ENCODE peak calls at places on chromosomes 1 and 21, in six cellular contexts. One of them, this sample, is unnamed. For H3K4me1, the result is how much of the 10 kb centered on the place peaks cover.

GRCh38 chr1:227416156-227416865 is 98.0 kb upstream of the CDC42BPA start:
- DNase-seq in breast epithelium: no peak
- DNase-seq in fibroblast of lung: peak
- DNase-seq in CD4-positive, alpha-beta memory T cell: no peak
- DNase-seq in GM23338: no peak
- DNase-seq in mammary epithelial cell: peak
- DNase-seq in this sample: no peak

GRCh38 chr1:43453442-43454269 is at the start of gene HYI:
- DNase-seq in breast epithelium: peak
- DNase-seq in fibroblast of lung: peak
- DNase-seq in CD4-positive, alpha-beta memory T cell: peak
- DNase-seq in GM23338: peak
- DNase-seq in mammary epithelial cell: peak
- DNase-seq in this sample: peak

GRCh38 chr1:78426398-78426797 is 64.4 kb upstream of the PTGFR start:
- DNase-seq in breast epithelium: no peak
- DNase-seq in fibroblast of lung: no peak
- DNase-seq in CD4-positive, alpha-beta memory T cell: no peak
- DNase-seq in GM23338: no peak
- DNase-seq in mammary epithelial cell: no peak
- DNase-seq in this sample: no peak

GRCh38 chr1:219726480-219727272 is 113.8 kb upstream of the ZC3H11B start:
- DNase-seq in breast epithelium: no peak
- DNase-seq in fibroblast of lung: no peak
- DNase-seq in CD4-positive, alpha-beta memory T cell: no peak
- DNase-seq in GM23338: no peak
- DNase-seq in mammary epithelial cell: no peak
- DNase-seq in this sample: no peak

GRCh38 chr1:38243106-38243505 is 196.5 kb upstream of the POU3F1 start:
- DNase-seq in breast epithelium: peak
- DNase-seq in fibroblast of lung: no peak
- DNase-seq in CD4-positive, alpha-beta memory T cell: no peak
- DNase-seq in GM23338: peak
- DNase-seq in mammary epithelial cell: peak
- DNase-seq in this sample: peak

GRCh38 chr21:42040411-42041180 is 30.4 kb upstream of the ZBTB21 start:
- DNase-seq in breast epithelium: peak
- DNase-seq in fibroblast of lung: peak
- DNase-seq in CD4-positive, alpha-beta memory T cell: no peak
- DNase-seq in GM23338: no peak
- DNase-seq in mammary epithelial cell: peak
- DNase-seq in this sample: peak

GRCh38 chr1:43879414-43879813 is 54.2 kb upstream of the ARTN start:
- DNase-seq in breast epithelium: no peak
- DNase-seq in fibroblast of lung: peak
- DNase-seq in CD4-positive, alpha-beta memory T cell: no peak
- DNase-seq in GM23338: no peak
- DNase-seq in mammary epithelial cell: peak
- DNase-seq in this sample: peak

GRCh38 chr1:905071-905749 is 18.5 kb upstream of the SAMD11 start:
- DNase-seq in breast epithelium: peak
- DNase-seq in fibroblast of lung: peak
- DNase-seq in CD4-positive, alpha-beta memory T cell: no peak
- DNase-seq in GM23338: peak
- DNase-seq in mammary epithelial cell: no peak
- DNase-seq in this sample: no peak

GRCh38 chr1:99811075-99811474 is 39.1 kb upstream of the AGL start:
- DNase-seq in breast epithelium: no peak
- DNase-seq in fibroblast of lung: no peak
- DNase-seq in CD4-positive, alpha-beta memory T cell: no peak
- DNase-seq in GM23338: no peak
- DNase-seq in mammary epithelial cell: no peak
- DNase-seq in this sample: no peak

GRCh38 chr1:175313672-175314225 is 121.2 kb upstream of the KIAA0040 start:
- DNase-seq in breast epithelium: no peak
- DNase-seq in fibroblast of lung: no peak
- DNase-seq in CD4-positive, alpha-beta memory T cell: no peak
- DNase-seq in GM23338: no peak
- DNase-seq in mammary epithelial cell: no peak
- DNase-seq in this sample: no peak

GRCh38 chr1:226627924-226628623 is 79.5 kb downstream of the STUM start:
- DNase-seq in breast epithelium: no peak
- DNase-seq in fibroblast of lung: no peak
- DNase-seq in CD4-positive, alpha-beta memory T cell: no peak
- DNase-seq in GM23338: no peak
- DNase-seq in mammary epithelial cell: no peak
- DNase-seq in this sample: no peak

GRCh38 chr1:238914346-238914745 is 472.0 kb upstream of the CHRM3 start:
- DNase-seq in breast epithelium: no peak
- DNase-seq in fibroblast of lung: no peak
- DNase-seq in CD4-positive, alpha-beta memory T cell: no peak
- DNase-seq in GM23338: no peak
- DNase-seq in mammary epithelial cell: no peak
- DNase-seq in this sample: no peak

GRCh38 chr21:37877171-37877570 is 39.1 kb downstream of the KCNJ6 start:
- DNase-seq in breast epithelium: no peak
- DNase-seq in fibroblast of lung: peak
- DNase-seq in CD4-positive, alpha-beta memory T cell: no peak
- DNase-seq in GM23338: no peak
- DNase-seq in mammary epithelial cell: peak
- DNase-seq in this sample: no peak

GRCh38 chr1:201740086-201740541 is 88.8 kb upstream of the IPO9 start:
- DNase-seq in breast epithelium: no peak
- DNase-seq in fibroblast of lung: no peak
- DNase-seq in CD4-positive, alpha-beta memory T cell: no peak
- DNase-seq in GM23338: peak
- DNase-seq in mammary epithelial cell: no peak
- DNase-seq in this sample: no peak

GRCh38 chr1:206808615-206809014 is 36.3 kb upstream of the IL10 start:
- DNase-seq in breast epithelium: no peak
- DNase-seq in fibroblast of lung: peak
- DNase-seq in CD4-positive, alpha-beta memory T cell: peak
- DNase-seq in GM23338: peak
- DNase-seq in mammary epithelial cell: no peak
- DNase-seq in this sample: no peak

GRCh38 chr1:232174306-232174705 is 455.6 kb downstream of the SIPA1L2 start:
- DNase-seq in breast epithelium: no peak
- DNase-seq in fibroblast of lung: no peak
- DNase-seq in CD4-positive, alpha-beta memory T cell: no peak
- DNase-seq in GM23338: no peak
- DNase-seq in mammary epithelial cell: no peak
- DNase-seq in this sample: no peak

GRCh38 chr1:117067528-117068370 is 7.6 kb downstream of the TTF2 start:
- DNase-seq in breast epithelium: no peak
- DNase-seq in fibroblast of lung: peak
- DNase-seq in CD4-positive, alpha-beta memory T cell: peak
- DNase-seq in GM23338: peak
- DNase-seq in mammary epithelial cell: peak
- DNase-seq in this sample: no peak

GRCh38 chr1:77625250-77625649 is 57.2 kb downstream of the ZZZ3 start:
- DNase-seq in breast epithelium: no peak
- DNase-seq in fibroblast of lung: no peak
- DNase-seq in CD4-positive, alpha-beta memory T cell: no peak
- DNase-seq in GM23338: no peak
- DNase-seq in mammary epithelial cell: no peak
- DNase-seq in this sample: no peak

GRCh38 chr21:42395910-42396625 is at the start of gene TMPRSS3:
- DNase-seq in breast epithelium: peak
- DNase-seq in fibroblast of lung: no peak
- DNase-seq in CD4-positive, alpha-beta memory T cell: no peak
- DNase-seq in GM23338: no peak
- DNase-seq in mammary epithelial cell: peak
- DNase-seq in this sample: peak

GRCh38 chr1:84598846-84599741 is 24.9 kb upstream of the CTBS start:
- DNase-seq in breast epithelium: no peak
- DNase-seq in fibroblast of lung: peak
- DNase-seq in CD4-positive, alpha-beta memory T cell: no peak
- DNase-seq in GM23338: no peak
- DNase-seq in mammary epithelial cell: peak
- DNase-seq in this sample: peak

GRCh38 chr1:183023601-183024351 is 556 bp downstream of the LAMC1 start:
- DNase-seq in breast epithelium: peak
- DNase-seq in fibroblast of lung: peak
- DNase-seq in CD4-positive, alpha-beta memory T cell: no peak
- DNase-seq in GM23338: peak
- DNase-seq in mammary epithelial cell: peak
- DNase-seq in this sample: peak

DNA sequence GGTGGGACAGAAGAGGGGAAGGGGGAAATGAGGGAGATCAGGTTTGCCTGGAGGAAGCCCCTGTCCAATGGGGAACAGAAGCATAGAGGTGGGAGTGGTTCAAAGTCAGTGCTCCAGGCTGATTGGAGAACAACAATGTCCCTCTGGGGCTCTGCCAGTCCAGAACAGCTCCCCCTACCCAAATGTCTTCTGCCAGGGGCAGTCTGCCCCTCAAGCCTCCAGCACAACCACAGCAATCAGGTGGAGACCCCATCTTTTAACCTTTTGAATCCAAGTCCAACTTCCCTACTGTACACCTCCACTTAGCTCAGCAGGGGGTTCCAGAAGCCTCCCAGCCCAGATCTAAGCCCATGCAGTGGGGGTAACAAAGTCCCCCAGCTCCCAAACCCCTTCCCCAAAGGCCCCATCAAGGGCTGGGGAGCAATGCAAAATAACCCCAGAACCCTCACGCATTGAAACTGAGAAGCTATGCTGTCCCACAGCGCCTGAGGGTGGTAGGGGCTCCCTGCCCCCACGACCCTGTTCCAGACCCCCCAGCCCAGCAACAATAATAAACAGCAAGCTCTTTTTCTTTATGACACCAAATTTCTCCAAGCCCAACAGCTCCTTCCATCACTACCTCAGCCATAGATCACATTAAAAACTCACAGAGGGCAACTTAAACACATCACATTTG is 3.3 kb downstream of the AHDC1 start:
- DNase-seq in breast epithelium: no peak
- DNase-seq in fibroblast of lung: peak
- DNase-seq in CD4-positive, alpha-beta memory T cell: no peak
- DNase-seq in GM23338: peak
- DNase-seq in mammary epithelial cell: no peak
- DNase-seq in this sample: no peak
- H3K27ac ChIP-seq in breast epithelium: peak
- H3K27ac ChIP-seq in fibroblast of lung: no peak
- H3K27ac ChIP-seq in CD4-positive, alpha-beta memory T cell: no peak
- H3K27ac ChIP-seq in GM23338: peak
- H3K27ac ChIP-seq in mammary epithelial cell: no peak
- H3K27ac ChIP-seq in this sample: no peak

DNA sequence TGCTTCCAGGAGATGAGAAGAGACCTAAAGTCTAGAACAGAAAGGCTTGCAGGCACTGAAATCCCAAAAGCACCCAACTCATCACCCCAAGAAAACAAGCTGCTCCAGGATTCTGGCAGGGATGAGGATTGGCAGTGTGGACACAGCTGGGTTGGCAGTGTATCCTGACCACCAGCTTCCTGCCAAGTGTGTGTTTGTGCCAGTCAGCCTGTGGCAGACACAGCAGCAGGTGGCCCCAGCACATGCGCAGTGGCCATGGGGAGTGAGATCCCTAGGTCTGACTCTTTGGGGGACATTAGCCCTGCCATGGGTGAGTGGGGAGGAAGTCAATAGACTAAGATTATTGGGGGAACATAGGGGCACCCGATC is 8.7 kb upstream of the SNAPIN start:
- DNase-seq in breast epithelium: peak
- DNase-seq in fibroblast of lung: no peak
- DNase-seq in CD4-positive, alpha-beta memory T cell: no peak
- DNase-seq in GM23338: no peak
- DNase-seq in mammary epithelial cell: no peak
- DNase-seq in this sample: no peak
- H3K4me1 ChIP-seq in breast epithelium: under half
- H3K4me1 ChIP-seq in fibroblast of lung: under half
- H3K4me1 ChIP-seq in CD4-positive, alpha-beta memory T cell: under half
- H3K4me1 ChIP-seq in GM23338: under half
- H3K4me1 ChIP-seq in mammary epithelial cell: under half
- H3K4me1 ChIP-seq in this sample: under half

DNA sequence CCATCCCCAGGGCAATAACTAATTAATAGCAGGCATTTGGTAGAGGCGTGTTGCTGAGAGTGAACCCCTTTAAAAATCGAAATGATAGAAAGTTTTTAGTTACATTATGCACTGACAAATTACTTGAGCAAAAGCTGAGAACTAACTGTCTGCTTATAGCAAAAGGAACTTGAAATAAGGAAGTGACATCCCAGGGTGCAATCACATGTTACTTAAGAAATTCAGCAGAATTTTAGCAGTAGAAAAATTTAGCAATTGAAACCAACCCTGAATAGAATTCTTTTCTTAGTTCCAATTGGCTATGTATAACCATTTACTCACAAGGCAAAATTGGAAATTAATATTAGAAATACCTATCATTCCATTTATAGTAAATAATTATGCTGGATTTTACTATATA is 139.5 kb upstream of the SAMSN1 start:
- DNase-seq in breast epithelium: no peak
- DNase-seq in fibroblast of lung: no peak
- DNase-seq in CD4-positive, alpha-beta memory T cell: no peak
- DNase-seq in GM23338: no peak
- DNase-seq in mammary epithelial cell: no peak
- DNase-seq in this sample: no peak
- H3K27ac ChIP-seq in breast epithelium: no peak
- H3K27ac ChIP-seq in fibroblast of lung: no peak
- H3K27ac ChIP-seq in CD4-positive, alpha-beta memory T cell: no peak
- H3K27ac ChIP-seq in GM23338: no peak
- H3K27ac ChIP-seq in mammary epithelial cell: no peak
- H3K27ac ChIP-seq in this sample: no peak

DNA sequence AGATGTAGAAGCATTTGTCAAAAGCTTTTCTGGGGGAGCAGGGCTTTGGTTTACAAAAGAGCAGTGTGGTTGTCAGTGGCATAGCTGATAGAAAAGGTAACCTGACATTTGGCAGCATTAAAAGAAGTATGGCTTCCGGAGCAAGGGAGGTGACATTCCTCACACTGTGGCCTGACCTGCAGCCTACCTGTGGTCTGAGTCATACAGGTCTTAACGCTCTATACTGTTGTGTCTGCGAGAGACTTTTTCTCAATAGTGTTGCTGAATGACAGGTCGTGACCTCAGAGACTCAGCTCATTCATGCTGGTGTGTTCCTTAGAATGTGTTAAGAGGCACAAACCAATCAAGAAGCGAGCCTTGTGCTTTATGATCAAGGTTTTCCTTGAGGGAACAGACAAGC is 19.3 kb downstream of the PHGDH start:
- DNase-seq in breast epithelium: no peak
- DNase-seq in fibroblast of lung: no peak
- DNase-seq in CD4-positive, alpha-beta memory T cell: no peak
- DNase-seq in GM23338: no peak
- DNase-seq in mammary epithelial cell: peak
- DNase-seq in this sample: no peak
- H3K4me1 ChIP-seq in breast epithelium: under half
- H3K4me1 ChIP-seq in fibroblast of lung: under half
- H3K4me1 ChIP-seq in CD4-positive, alpha-beta memory T cell: under half
- H3K4me1 ChIP-seq in GM23338: under half
- H3K4me1 ChIP-seq in mammary epithelial cell: under half
- H3K4me1 ChIP-seq in this sample: under half

GRCh38 chr1:199042193-199042592 is 403.4 kb downstream of the PTPRC start:
- DNase-seq in breast epithelium: no peak
- DNase-seq in fibroblast of lung: no peak
- DNase-seq in CD4-positive, alpha-beta memory T cell: no peak
- DNase-seq in GM23338: no peak
- DNase-seq in mammary epithelial cell: no peak
- DNase-seq in this sample: no peak
- H3K27ac ChIP-seq in breast epithelium: no peak
- H3K27ac ChIP-seq in fibroblast of lung: no peak
- H3K27ac ChIP-seq in CD4-positive, alpha-beta memory T cell: no peak
- H3K27ac ChIP-seq in GM23338: no peak
- H3K27ac ChIP-seq in mammary epithelial cell: no peak
- H3K27ac ChIP-seq in this sample: no peak

This sample was measured in foreskin keratinocyte.